ENCODE peak calls at places on chromosomes 4 and X, in six cellular contexts. B is AG08395; V is CD8-positive, alpha-beta memory T cell; R is MCF 10A; T is iris pigment epithelial cell; Z is body of pancreas. N is an unnamed sample.

GRCh38 chr4:25654971-25655963 is at the start of gene SLC34A2:
- DNase-seq in V (no peak), T (no peak), Z (peak; percentile 47), R (no peak), B (no peak), N (no peak)

GRCh38 chr4:101089168-101089567 is 258.2 kb downstream of the PPP3CA start:
- DNase-seq in B (no peak), R (no peak), V (no peak), Z (no peak), T (no peak), N (no peak)

GRCh38 chrX:2690856-2691542 is at the start of gene CD99:
- DNase-seq in R (peak; percentile 76), Z (peak; percentile 93), T (peak; percentile 85), V (peak; percentile 94), B (peak; percentile 93), N (peak; percentile 78)

GRCh38 chr4:150647008-150647407 is 65.1 kb downstream of the MAB21L2 start:
- DNase-seq in R (no peak), V (no peak), T (peak; percentile 36), B (no peak), Z (no peak), N (peak; percentile 56)

GRCh38 chrX:94751611-94752010 is 1077.6 kb downstream of the FAM133A start:
- DNase-seq in B (no peak), V (no peak), Z (no peak), R (peak; percentile 11), T (no peak), N (no peak)

GRCh38 chrX:9586992-9587392 is 122.1 kb downstream of the TBL1X start:
- DNase-seq in V (no peak), B (no peak), Z (no peak), R (no peak), T (no peak), N (no peak)

GRCh38 chr4:183772361-183772760 is 113.3 kb downstream of the TRAPPC11 start:
- DNase-seq in R (no peak), T (no peak), Z (no peak), V (no peak), B (no peak), N (no peak)

GRCh38 chr4:52711271-52711670 is 40.0 kb downstream of the ERVMER34-1 start:
- DNase-seq in Z (no peak), B (no peak), R (no peak), V (no peak), T (no peak), N (no peak)

GRCh38 chrX:154401045-154401799 is 3.0 kb downstream of the RPL10 start:
- DNase-seq in B (no peak), Z (no peak), R (no peak), T (no peak), V (no peak), N (peak; percentile 37)

GRCh38 chr4:115470763-115471162 is 357.3 kb upstream of the NDST4 start:
- DNase-seq in B (no peak), T (no peak), Z (no peak), R (no peak), V (no peak), N (no peak)

GRCh38 chrX:153901753-153902140 is 2.7 kb upstream of the AVPR2 start:
- DNase-seq in Z (no peak), T (no peak), V (no peak), R (no peak), B (no peak), N (no peak)

GRCh38 chr4:152723236-152723635 is 43.4 kb upstream of the TMEM154 start:
- DNase-seq in T (no peak), B (no peak), V (no peak), R (no peak), Z (no peak), N (no peak)

GRCh38 chrX:39839371-39839770 is 258.4 kb downstream of the BCOR start:
- DNase-seq in T (no peak), Z (no peak), R (no peak), V (no peak), B (no peak), N (no peak)

GRCh38 chr4:102387552-102388150 is 42.4 kb upstream of the SLC39A8 start:
- DNase-seq in V (no peak), T (peak; percentile 11), R (peak; percentile 22), Z (no peak), B (no peak), N (no peak)

GRCh38 chr4:81040175-81040659 is 9.7 kb downstream of the BMP3 start:
- DNase-seq in B (peak; percentile 56), R (peak; percentile 60), T (peak; percentile 47), Z (no peak), V (no peak), N (peak; percentile 35)

GRCh38 chr4:165170819-165171218 is 36.5 kb upstream of the KLHL2 start:
- DNase-seq in B (no peak), R (no peak), Z (no peak), T (no peak), V (no peak), N (no peak)

GRCh38 chr4:67581208-67581857 is 22.8 kb downstream of the STAP1 start:
- DNase-seq in V (no peak), T (peak; percentile 6), B (no peak), Z (no peak), R (no peak), N (no peak)

GRCh38 chr4:35966558-35966957 is 277.8 kb downstream of the ARAP2 start:
- DNase-seq in R (no peak), Z (no peak), B (no peak), V (no peak), T (no peak), N (no peak)

GRCh38 chrX:106341823-106342222 is 173.7 kb downstream of the PWWP3B start:
- DNase-seq in V (no peak), B (no peak), T (peak; percentile 0), Z (no peak), R (peak; percentile 18), N (no peak)

GRCh38 chrX:95835223-95835622 is 849.4 kb upstream of the DIAPH2 start:
- DNase-seq in R (no peak), V (no peak), Z (no peak), T (no peak), B (no peak), N (no peak)

GRCh38 chr4:52292245-52292644 is 241.1 kb downstream of the SPATA18 start:
- DNase-seq in R (no peak), V (no peak), Z (no peak), B (no peak), T (no peak), N (no peak)

GRCh38 chr4:78032446-78032845 is 24.7 kb upstream of the FRAS1 start:
- DNase-seq in T (no peak), R (peak; percentile 9), Z (no peak), V (no peak), B (no peak), N (no peak)

GRCh38 chrX:131802836-131803626 is 220.1 kb upstream of the STK26 start:
- DNase-seq in Z (no peak), V (no peak), R (peak; percentile 76), B (peak; percentile 40), T (no peak), N (peak; percentile 52)

GRCh38 chrX:22360129-22360528 is 87.4 kb downstream of the CBLL2 start:
- DNase-seq in B (no peak), Z (no peak), R (no peak), T (no peak), V (no peak), N (no peak)

GRCh38 chr4:47493238-47494123 is 8.4 kb downstream of the ATP10D start:
- DNase-seq in R (no peak), V (no peak), T (no peak), B (no peak), Z (no peak), N (no peak)

GRCh38 chr4:184286346-184286745 is 68.7 kb upstream of the ENPP6 start:
- DNase-seq in V (no peak), Z (no peak), T (no peak), R (no peak), B (peak; percentile 24), N (no peak)

GRCh38 chr4:76758290-76758882 is 139.6 kb downstream of the SOWAHB start:
- DNase-seq in B (peak; percentile 59), R (peak; percentile 80), Z (peak; percentile 42), T (peak; percentile 80), V (no peak), N (peak; percentile 81)

GRCh38 chr4:153555730-153556440 is 89.7 kb downstream of the TMEM131L start:
- DNase-seq in T (peak; percentile 87), V (no peak), R (peak; percentile 67), Z (peak; percentile 61), B (peak; percentile 46), N (peak; percentile 84)

GRCh38 chrX:23766650-23767551 is 16.1 kb upstream of the SAT1 start:
- DNase-seq in V (no peak), B (no peak), R (no peak), Z (peak; percentile 18), T (no peak), N (no peak)

GRCh38 chr4:67779631-67780030 is 25.4 kb upstream of the GNRHR start:
- DNase-seq in Z (no peak), R (peak; percentile 62), B (no peak), T (no peak), V (no peak), N (no peak)

GRCh38 chr4:5784021-5784420 is 73.0 kb downstream of the EVC start:
- DNase-seq in T (no peak), R (no peak), V (no peak), B (no peak), Z (no peak), N (no peak)

GRCh38 chr4:139297001-139297410 is 4.3 kb upstream of the NAA15 start:
- DNase-seq in R (peak; percentile 79), V (no peak), B (no peak), Z (no peak), T (peak; percentile 55), N (peak; percentile 54)

GRCh38 chr4:146520894-146521542 is 722 bp downstream of the SLC10A7 start:
- DNase-seq in V (peak; percentile 50), Z (peak; percentile 51), B (peak; percentile 35), T (peak; percentile 82), R (peak; percentile 67), N (peak; percentile 63)

GRCh38 chr4:2259541-2260267 is 2.2 kb downstream of the MXD4 start:
- DNase-seq in V (peak; percentile 46), Z (peak; percentile 13), T (no peak), R (no peak), B (no peak), N (no peak)

GRCh38 chrX:15242899-15243555 is 26.9 kb downstream of the ASB9 start:
- DNase-seq in B (peak; percentile 60), R (peak; percentile 68), V (peak; percentile 42), Z (peak; percentile 21), T (peak; percentile 63), N (peak; percentile 59)

GRCh38 chrX:68443155-68443868 is 10.0 kb upstream of the OPHN1 start:
- DNase-seq in T (peak; percentile 64), B (peak; percentile 19), R (no peak), Z (no peak), V (no peak), N (peak; percentile 15)

GRCh38 chr4:127126718-127127117 is 506.0 kb upstream of the INTU start:
- DNase-seq in B (no peak), R (no peak), Z (no peak), T (no peak), V (no peak), N (peak; percentile 55)

GRCh38 chr4:110198472-110199419 is at the start of gene ELOVL6:
- DNase-seq in B (peak; percentile 70), R (peak; percentile 93), V (no peak), Z (peak; percentile 43), T (peak; percentile 89), N (peak; percentile 72)